ENCODE peak calls at places on chromosomes 1 and 21, in six cellular contexts. One of them, this sample, is unnamed. For H3K36me3, the result is how much of the 10 kb centered on the place peaks cover.

GRCh38 chr21:16353764-16354163 is 624.0 kb downstream of the USP25 start:
- DNase-seq in adrenal gland: no peak
- DNase-seq in GM23338: no peak
- DNase-seq in mesendoderm: no peak
- DNase-seq in left ventricle myocardium inferior: no peak
- DNase-seq in heart left ventricle: no peak
- DNase-seq in this sample: no peak

GRCh38 chr1:9326596-9326995 is 33.9 kb downstream of the SPSB1 start:
- DNase-seq in GM23338: no peak
- DNase-seq in heart left ventricle: no peak
- DNase-seq in mesendoderm: no peak
- DNase-seq in left ventricle myocardium inferior: no peak
- DNase-seq in adrenal gland: no peak
- DNase-seq in this sample: no peak

GRCh38 chr1:91844862-91845528 is 41.0 kb downstream of the TGFBR3 start:
- DNase-seq in adrenal gland: peak
- DNase-seq in left ventricle myocardium inferior: peak
- DNase-seq in heart left ventricle: no peak
- DNase-seq in GM23338: no peak
- DNase-seq in mesendoderm: no peak
- DNase-seq in this sample: peak

GRCh38 chr1:19877821-19878636 is 4.2 kb upstream of the OTUD3 start:
- DNase-seq in adrenal gland: no peak
- DNase-seq in mesendoderm: peak
- DNase-seq in heart left ventricle: no peak
- DNase-seq in GM23338: peak
- DNase-seq in left ventricle myocardium inferior: no peak
- DNase-seq in this sample: peak

GRCh38 chr1:41623736-41624135 is 139.3 kb upstream of the EDN2 start:
- DNase-seq in heart left ventricle: no peak
- DNase-seq in adrenal gland: peak
- DNase-seq in GM23338: no peak
- DNase-seq in mesendoderm: no peak
- DNase-seq in left ventricle myocardium inferior: no peak
- DNase-seq in this sample: no peak

GRCh38 chr1:244216836-244217235 is 165.8 kb downstream of the ZBTB18 start:
- DNase-seq in adrenal gland: no peak
- DNase-seq in left ventricle myocardium inferior: no peak
- DNase-seq in GM23338: no peak
- DNase-seq in mesendoderm: no peak
- DNase-seq in heart left ventricle: no peak
- DNase-seq in this sample: no peak

GRCh38 chr21:35048706-35049617 is at the start of gene RUNX1:
- DNase-seq in mesendoderm: no peak
- DNase-seq in heart left ventricle: peak
- DNase-seq in left ventricle myocardium inferior: no peak
- DNase-seq in adrenal gland: no peak
- DNase-seq in GM23338: no peak
- DNase-seq in this sample: no peak

GRCh38 chr1:8424539-8425116 is 106.7 kb downstream of the SLC45A1 start:
- DNase-seq in GM23338: peak
- DNase-seq in left ventricle myocardium inferior: peak
- DNase-seq in heart left ventricle: peak
- DNase-seq in mesendoderm: peak
- DNase-seq in adrenal gland: peak
- DNase-seq in this sample: peak

GRCh38 chr1:197637406-197637805 is 137.9 kb downstream of the DENND1B start:
- DNase-seq in GM23338: no peak
- DNase-seq in adrenal gland: no peak
- DNase-seq in mesendoderm: no peak
- DNase-seq in heart left ventricle: no peak
- DNase-seq in left ventricle myocardium inferior: no peak
- DNase-seq in this sample: no peak

GRCh38 chr1:226485192-226485591 is 63.4 kb upstream of the STUM start:
- DNase-seq in adrenal gland: no peak
- DNase-seq in GM23338: no peak
- DNase-seq in left ventricle myocardium inferior: no peak
- DNase-seq in mesendoderm: no peak
- DNase-seq in heart left ventricle: no peak
- DNase-seq in this sample: no peak

GRCh38 chr1:16145988-16146887 is 9.6 kb downstream of the EPHA2 start:
- DNase-seq in mesendoderm: peak
- DNase-seq in heart left ventricle: peak
- DNase-seq in GM23338: peak
- DNase-seq in adrenal gland: peak
- DNase-seq in left ventricle myocardium inferior: peak
- DNase-seq in this sample: no peak

GRCh38 chr1:60343736-60344135 is 270.2 kb upstream of the C1orf87 start:
- DNase-seq in mesendoderm: no peak
- DNase-seq in heart left ventricle: no peak
- DNase-seq in adrenal gland: no peak
- DNase-seq in left ventricle myocardium inferior: no peak
- DNase-seq in GM23338: no peak
- DNase-seq in this sample: no peak

GRCh38 chr21:35357041-35357780 is 308.1 kb upstream of the RUNX1 start:
- DNase-seq in heart left ventricle: no peak
- DNase-seq in adrenal gland: no peak
- DNase-seq in left ventricle myocardium inferior: no peak
- DNase-seq in GM23338: no peak
- DNase-seq in mesendoderm: no peak
- DNase-seq in this sample: no peak

GRCh38 chr1:21302747-21303715 is 12.8 kb upstream of the ECE1 start:
- DNase-seq in adrenal gland: peak
- DNase-seq in GM23338: no peak
- DNase-seq in mesendoderm: no peak
- DNase-seq in left ventricle myocardium inferior: no peak
- DNase-seq in heart left ventricle: no peak
- DNase-seq in this sample: no peak

GRCh38 chr1:77273891-77274290 is 7.9 kb upstream of the AK5 start:
- DNase-seq in heart left ventricle: no peak
- DNase-seq in left ventricle myocardium inferior: no peak
- DNase-seq in adrenal gland: no peak
- DNase-seq in mesendoderm: no peak
- DNase-seq in GM23338: no peak
- DNase-seq in this sample: no peak

GRCh38 chr1:195495720-195496635 is 1112.3 kb downstream of the KCNT2 start:
- DNase-seq in adrenal gland: no peak
- DNase-seq in GM23338: peak
- DNase-seq in mesendoderm: peak
- DNase-seq in left ventricle myocardium inferior: no peak
- DNase-seq in heart left ventricle: no peak
- DNase-seq in this sample: no peak

GRCh38 chr1:67883069-67883468 is 49.8 kb upstream of the GNG12 start:
- DNase-seq in adrenal gland: no peak
- DNase-seq in GM23338: no peak
- DNase-seq in mesendoderm: no peak
- DNase-seq in left ventricle myocardium inferior: no peak
- DNase-seq in heart left ventricle: no peak
- DNase-seq in this sample: peak

GRCh38 chr1:3902546-3902945 is 2.5 kb upstream of the C1orf174 start:
- DNase-seq in left ventricle myocardium inferior: no peak
- DNase-seq in GM23338: no peak
- DNase-seq in heart left ventricle: no peak
- DNase-seq in mesendoderm: no peak
- DNase-seq in adrenal gland: no peak
- DNase-seq in this sample: no peak

GRCh38 chr1:17239420-17239819 is 9.5 kb upstream of the PADI3 start:
- DNase-seq in GM23338: peak
- DNase-seq in heart left ventricle: no peak
- DNase-seq in mesendoderm: peak
- DNase-seq in left ventricle myocardium inferior: no peak
- DNase-seq in adrenal gland: peak
- DNase-seq in this sample: no peak

GRCh38 chr21:36120304-36120902 is 14.5 kb upstream of the CBR3 start:
- DNase-seq in adrenal gland: no peak
- DNase-seq in GM23338: no peak
- DNase-seq in mesendoderm: no peak
- DNase-seq in heart left ventricle: peak
- DNase-seq in left ventricle myocardium inferior: peak
- DNase-seq in this sample: no peak

GRCh38 chr1:199747984-199748383 is 279.5 kb upstream of the NR5A2 start:
- DNase-seq in mesendoderm: peak
- DNase-seq in adrenal gland: no peak
- DNase-seq in heart left ventricle: no peak
- DNase-seq in GM23338: peak
- DNase-seq in left ventricle myocardium inferior: no peak
- DNase-seq in this sample: no peak

GRCh38 chr1:60133848-60134247 is 60.3 kb upstream of the C1orf87 start:
- DNase-seq in heart left ventricle: no peak
- DNase-seq in adrenal gland: no peak
- DNase-seq in left ventricle myocardium inferior: no peak
- DNase-seq in GM23338: no peak
- DNase-seq in mesendoderm: no peak
- DNase-seq in this sample: no peak

GRCh38 chr1:153790282-153790995 is 15.2 kb downstream of the SLC27A3 start:
- DNase-seq in mesendoderm: no peak
- DNase-seq in GM23338: no peak
- DNase-seq in heart left ventricle: peak
- DNase-seq in adrenal gland: peak
- DNase-seq in left ventricle myocardium inferior: peak
- DNase-seq in this sample: no peak

GRCh38 chr1:109767596-109768334 is 4.0 kb upstream of the EPS8L3 start:
- DNase-seq in GM23338: no peak
- DNase-seq in left ventricle myocardium inferior: peak
- DNase-seq in mesendoderm: no peak
- DNase-seq in heart left ventricle: no peak
- DNase-seq in adrenal gland: peak
- DNase-seq in this sample: no peak

GRCh38 chr1:85274969-85275453 is 1.4 kb downstream of the BCL10 start:
- DNase-seq in mesendoderm: no peak
- DNase-seq in GM23338: no peak
- DNase-seq in heart left ventricle: no peak
- DNase-seq in adrenal gland: no peak
- DNase-seq in left ventricle myocardium inferior: no peak
- DNase-seq in this sample: no peak

GRCh38 chr1:53442297-53442696 is 16.9 kb upstream of the DMRTB1 start:
- DNase-seq in left ventricle myocardium inferior: no peak
- DNase-seq in mesendoderm: peak
- DNase-seq in adrenal gland: no peak
- DNase-seq in GM23338: no peak
- DNase-seq in heart left ventricle: no peak
- DNase-seq in this sample: no peak

DNA sequence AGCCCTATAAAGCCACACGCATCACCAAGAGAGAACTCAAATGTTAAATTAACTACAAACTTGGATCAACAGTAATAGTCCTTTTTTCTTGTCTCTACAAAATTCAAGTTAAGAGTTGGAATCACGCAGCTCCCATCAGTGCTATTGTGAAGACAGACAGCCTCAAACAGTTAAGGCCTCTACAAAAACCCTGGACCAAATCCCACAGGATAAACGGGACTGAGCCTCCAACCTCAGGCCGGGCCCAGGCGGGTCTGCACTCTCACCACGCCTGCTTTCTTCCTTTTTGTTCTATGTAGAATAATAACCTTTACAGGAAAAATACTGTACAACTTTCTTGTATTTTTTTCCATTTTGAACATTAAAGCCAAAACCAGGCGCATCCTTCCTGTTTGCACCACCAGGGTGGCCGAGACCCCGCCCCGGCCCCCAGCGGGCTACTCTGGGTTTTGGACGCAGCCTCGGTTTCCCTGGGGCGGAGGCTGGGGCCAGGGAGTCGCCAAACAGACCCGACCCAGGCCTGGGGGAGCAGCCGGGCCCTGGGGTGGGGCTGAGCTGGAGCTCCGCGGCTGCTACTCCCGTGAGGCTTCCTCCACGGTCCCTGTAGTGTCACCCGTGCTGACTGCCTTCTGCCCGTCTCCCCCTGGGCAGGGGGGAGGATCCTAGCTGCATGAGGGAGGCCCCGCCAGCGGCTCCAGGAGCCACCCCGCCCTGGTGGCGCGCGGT is 158.4 kb downstream of the CASZ1 start:
- DNase-seq in GM23338: no peak
- DNase-seq in left ventricle myocardium inferior: no peak
- DNase-seq in mesendoderm: no peak
- DNase-seq in adrenal gland: no peak
- DNase-seq in heart left ventricle: no peak
- DNase-seq in this sample: no peak
- H3K27ac ChIP-seq in GM23338: no peak
- H3K27ac ChIP-seq in left ventricle myocardium inferior: peak
- H3K27ac ChIP-seq in mesendoderm: no peak
- H3K27ac ChIP-seq in adrenal gland: no peak
- H3K27ac ChIP-seq in heart left ventricle: peak
- H3K27ac ChIP-seq in this sample: no peak

GRCh38 chr1:45465277-45465676 is 25.7 kb downstream of the TESK2 start:
- DNase-seq in left ventricle myocardium inferior: no peak
- DNase-seq in heart left ventricle: no peak
- DNase-seq in mesendoderm: no peak
- DNase-seq in GM23338: no peak
- DNase-seq in adrenal gland: no peak
- DNase-seq in this sample: no peak
- H3K4me3 ChIP-seq in left ventricle myocardium inferior: no peak
- H3K4me3 ChIP-seq in heart left ventricle: no peak
- H3K4me3 ChIP-seq in mesendoderm: no peak
- H3K4me3 ChIP-seq in GM23338: no peak
- H3K4me3 ChIP-seq in adrenal gland: no peak
- H3K4me3 ChIP-seq in this sample: no peak

GRCh38 chr1:58659516-58659915 is 40.3 kb downstream of the MYSM1 start:
- DNase-seq in adrenal gland: no peak
- DNase-seq in GM23338: no peak
- DNase-seq in left ventricle myocardium inferior: no peak
- DNase-seq in heart left ventricle: no peak
- DNase-seq in mesendoderm: no peak
- DNase-seq in this sample: no peak
- H3K36me3 ChIP-seq in adrenal gland: under half
- H3K36me3 ChIP-seq in GM23338: half or more
- H3K36me3 ChIP-seq in left ventricle myocardium inferior: half or more
- H3K36me3 ChIP-seq in heart left ventricle: half or more
- H3K36me3 ChIP-seq in mesendoderm: under half
- H3K36me3 ChIP-seq in this sample: under half

DNA sequence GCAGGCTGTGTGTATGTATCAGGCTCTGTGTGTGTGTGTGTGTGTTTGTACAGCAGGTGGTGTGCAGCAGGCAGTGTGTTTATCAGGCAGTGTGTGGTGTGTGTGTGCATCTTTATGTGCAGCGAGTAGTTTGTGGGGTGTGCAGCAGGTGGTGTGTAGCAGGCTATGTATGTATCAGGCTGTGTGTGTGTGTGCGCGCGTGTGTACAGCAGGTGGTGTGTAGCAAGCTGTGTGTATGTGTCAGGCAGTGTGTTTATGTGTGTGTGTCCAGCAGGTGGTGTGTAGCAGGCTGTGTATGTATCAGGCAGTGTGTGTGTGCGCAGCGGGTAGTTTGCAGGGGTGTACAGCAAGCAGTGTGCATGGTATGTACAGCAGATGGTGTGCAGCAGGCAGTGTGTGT is 29.0 kb downstream of the PTPRF start:
- DNase-seq in left ventricle myocardium inferior: no peak
- DNase-seq in heart left ventricle: no peak
- DNase-seq in adrenal gland: no peak
- DNase-seq in GM23338: no peak
- DNase-seq in mesendoderm: no peak
- DNase-seq in this sample: no peak
- H3K27ac ChIP-seq in left ventricle myocardium inferior: no peak
- H3K27ac ChIP-seq in heart left ventricle: no peak
- H3K27ac ChIP-seq in adrenal gland: no peak
- H3K27ac ChIP-seq in GM23338: no peak
- H3K27ac ChIP-seq in mesendoderm: no peak
- H3K27ac ChIP-seq in this sample: no peak

GRCh38 chr1:198655464-198656121 is 16.8 kb downstream of the PTPRC start:
- DNase-seq in GM23338: no peak
- DNase-seq in mesendoderm: no peak
- DNase-seq in left ventricle myocardium inferior: no peak
- DNase-seq in heart left ventricle: no peak
- DNase-seq in adrenal gland: no peak
- DNase-seq in this sample: no peak
- H3K4me3 ChIP-seq in GM23338: no peak
- H3K4me3 ChIP-seq in mesendoderm: no peak
- H3K4me3 ChIP-seq in left ventricle myocardium inferior: no peak
- H3K4me3 ChIP-seq in heart left ventricle: no peak
- H3K4me3 ChIP-seq in adrenal gland: no peak
- H3K4me3 ChIP-seq in this sample: no peak

GRCh38 chr1:204241050-204241449 is 27.3 kb upstream of the GOLT1A start:
- DNase-seq in mesendoderm: peak
- DNase-seq in left ventricle myocardium inferior: no peak
- DNase-seq in adrenal gland: no peak
- DNase-seq in GM23338: no peak
- DNase-seq in heart left ventricle: no peak
- DNase-seq in this sample: no peak
- H3K36me3 ChIP-seq in mesendoderm: under half
- H3K36me3 ChIP-seq in left ventricle myocardium inferior: under half
- H3K36me3 ChIP-seq in adrenal gland: under half
- H3K36me3 ChIP-seq in GM23338: under half
- H3K36me3 ChIP-seq in heart left ventricle: half or more
- H3K36me3 ChIP-seq in this sample: under half